ENCODE peak calls at places on chromosomes 16 and 17, in four cellular contexts. S is adrenal gland, C is ascending aorta, N is mucosa of descending colon. T is an unnamed sample. For H3K9me3, the result is how much of the 10 kb centered on the place peaks cover.

GRCh38 chr17:81291662-81292061 is 3.4 kb downstream of the SLC38A10 start:
- DNase-seq in S (peak), C (no peak), N (peak), T (peak)

GRCh38 chr17:63675607-63676539 is 24.1 kb downstream of the LIMD2 start:
- DNase-seq in S (peak), C (no peak), N (peak), T (no peak)

GRCh38 chr16:82187829-82188228 is 17.8 kb upstream of the MPHOSPH6 start:
- DNase-seq in S (no peak), C (no peak), N (no peak), T (no peak)

GRCh38 chr17:27296427-27296979 is 2.6 kb downstream of the WSB1 start:
- DNase-seq in S (peak), C (no peak), N (no peak), T (no peak)

GRCh38 chr17:33572615-33573014 is 279.5 kb upstream of the ASIC2 start:
- DNase-seq in S (no peak), C (no peak), N (no peak), T (no peak)

GRCh38 chr17:4949321-4950074 is 1.2 kb upstream of the PFN1 start:
- DNase-seq in S (peak), C (peak), N (peak), T (peak)

GRCh38 chr17:42221886-42222745 is 27.8 kb upstream of the GHDC start:
- DNase-seq in S (peak), C (no peak), N (no peak), T (peak)

GRCh38 chr16:85579199-85579598 is 33.9 kb upstream of the GSE1 start:
- DNase-seq in S (no peak), C (no peak), N (no peak), T (no peak)

GRCh38 chr16:27598226-27598625 is 48.3 kb downstream of the KATNIP start:
- DNase-seq in S (no peak), C (no peak), N (no peak), T (no peak)

GRCh38 chr16:25709182-25709581 is 17.4 kb downstream of the HS3ST4 start:
- DNase-seq in S (no peak), C (no peak), N (no peak), T (no peak)

GRCh38 chr17:18229771-18230170 is 4.3 kb downstream of the LLGL1 start:
- DNase-seq in S (no peak), C (no peak), N (no peak), T (no peak)

GRCh38 chr16:86584726-86585721 is 6.7 kb downstream of the FOXL1 start:
- DNase-seq in S (no peak), C (no peak), N (no peak), T (no peak)

GRCh38 chr16:87436225-87437172 is 44.4 kb downstream of the MAP1LC3B start:
- DNase-seq in S (peak), C (no peak), N (peak), T (no peak)

GRCh38 chr17:70776446-70776845 is 607.1 kb downstream of the KCNJ2 start:
- DNase-seq in S (no peak), C (no peak), N (no peak), T (no peak)

GRCh38 chr16:23848958-23849357 is 13.2 kb downstream of the PRKCB start:
- DNase-seq in S (no peak), C (no peak), N (no peak), T (no peak)

GRCh38 chr17:17351901-17352781 is 49.0 kb downstream of the NT5M start:
- DNase-seq in S (peak), C (no peak), N (no peak), T (no peak)

GRCh38 chr17:68351395-68351794 is 60.1 kb downstream of the ARSG start:
- DNase-seq in S (no peak), C (no peak), N (no peak), T (no peak)

GRCh38 chr17:22267019-22267418 is 574.7 kb downstream of the KCNJ18 start:
- DNase-seq in S (no peak), C (no peak), N (no peak), T (no peak)

GRCh38 chr17:22268912-22269220 is 576.5 kb downstream of the KCNJ18 start:
- DNase-seq in S (no peak), C (no peak), N (no peak), T (no peak)

GRCh38 chr17:22266231-22266630 is 573.9 kb downstream of the KCNJ18 start:
- DNase-seq in S (no peak), C (no peak), N (no peak), T (no peak)

GRCh38 chr17:22268214-22268911 is 576.0 kb downstream of the KCNJ18 start:
- DNase-seq in S (no peak), C (no peak), N (no peak), T (no peak)

DNA sequence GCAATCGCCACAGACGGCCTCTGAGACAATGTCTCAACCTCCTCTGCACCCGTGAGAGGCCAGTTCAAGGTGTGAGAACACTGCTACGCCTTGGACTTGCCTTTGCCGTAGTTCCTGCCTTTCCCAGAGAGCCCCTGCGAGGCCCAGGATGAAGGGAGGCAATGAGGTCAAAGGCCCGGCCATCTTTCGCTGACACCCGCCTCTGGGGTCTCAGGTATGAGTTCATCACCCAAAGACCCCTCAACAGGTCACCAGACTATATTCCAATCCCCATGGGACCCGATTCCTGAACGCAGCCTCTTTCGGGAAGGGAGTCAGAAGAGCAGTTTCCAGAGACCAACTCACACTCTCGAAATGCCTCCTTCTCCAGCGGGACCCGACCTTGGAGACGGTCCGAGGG is 573.5 kb downstream of the KCNJ18 start:
- DNase-seq in S (no peak), C (no peak), N (no peak), T (no peak)
- H3K9me3 ChIP-seq in S (under half), C (under half), N (half or more), T (under half)

DNA sequence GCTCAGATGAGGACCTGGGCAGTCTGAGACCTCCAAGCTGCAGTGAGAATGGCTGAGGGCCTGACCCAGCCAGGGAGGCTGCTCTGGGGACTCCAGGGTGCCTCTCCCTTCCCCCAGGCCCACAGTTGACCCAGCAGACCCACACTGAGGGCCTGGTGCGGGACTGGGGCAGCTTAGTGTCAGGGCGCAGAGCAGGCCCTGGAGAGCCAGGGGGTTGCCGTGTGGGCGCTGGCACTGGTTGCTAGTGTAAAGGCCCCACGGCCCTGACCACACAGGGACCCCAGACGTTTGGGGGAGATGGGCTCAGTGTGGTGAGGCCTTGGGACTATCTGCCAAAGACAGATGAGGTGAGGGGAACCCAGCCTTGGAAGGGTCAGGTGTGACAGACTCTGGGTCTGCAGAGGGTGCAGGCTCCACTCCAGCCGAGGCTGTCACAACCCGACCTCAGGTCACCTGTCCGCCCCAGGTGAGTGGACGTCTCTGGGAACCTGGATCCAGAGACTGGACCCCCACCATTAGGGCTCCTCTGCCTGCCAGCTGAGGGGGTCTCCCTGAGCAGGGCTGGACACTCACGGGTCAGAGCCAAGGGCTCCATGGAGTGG is 50.8 kb upstream of the GNG13 start:
- DNase-seq in S (no peak), C (no peak), N (no peak), T (no peak)
- H3K9me3 ChIP-seq in S (under half), C (under half), N (under half), T (under half)

DNA sequence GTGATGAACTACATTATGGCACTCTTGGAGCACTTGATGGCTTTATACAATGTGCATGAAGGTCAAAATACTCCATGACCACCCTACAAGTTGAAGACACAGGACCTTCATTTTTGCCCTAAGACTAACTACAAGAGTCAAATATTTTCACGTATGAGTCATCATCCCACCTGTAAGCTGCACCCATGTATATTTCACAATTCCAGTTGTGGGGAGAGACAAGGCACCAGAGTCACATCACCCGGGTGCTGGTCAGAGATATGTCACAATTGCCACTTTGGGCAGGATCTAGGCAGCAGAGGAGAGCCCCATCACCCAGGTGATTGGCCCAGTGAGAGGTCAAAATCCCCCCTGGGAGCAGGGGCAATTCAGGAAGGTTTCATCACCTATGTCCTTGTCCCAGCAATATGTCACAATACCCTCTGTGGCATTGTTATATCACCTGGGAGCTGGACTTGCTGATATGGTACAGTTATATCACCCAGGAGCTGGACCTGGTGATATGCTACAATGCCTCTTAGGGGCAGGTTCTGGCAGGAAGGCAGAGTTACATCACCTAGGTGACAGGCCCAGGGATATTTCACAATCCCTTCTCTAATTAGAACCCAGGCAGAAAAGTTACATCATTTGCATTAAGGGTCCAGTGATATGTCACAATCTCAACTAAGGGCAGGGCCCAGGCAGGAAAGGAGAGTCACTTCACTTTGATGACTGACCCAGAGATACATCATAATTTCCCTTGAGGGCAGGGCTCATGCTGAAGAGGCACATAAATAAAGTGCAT is 1839.2 kb downstream of the TP53TG3F start:
- DNase-seq in S (no peak), C (no peak), N (no peak), T (no peak)
- H3K9me3 ChIP-seq in S (under half), C (under half), N (half or more), T (under half)

GRCh38 chr16:4288148-4288921 is 15.5 kb upstream of the TFAP4 start:
- DNase-seq in S (peak), C (no peak), N (peak), T (peak)
- H3K9me3 ChIP-seq in S (under half), C (under half), N (under half), T (under half)

GRCh38 chr16:35302859-35303258 is 1843.4 kb downstream of the TP53TG3F start:
- DNase-seq in S (no peak), C (no peak), N (no peak), T (no peak)

GRCh38 chr16:35295856-35296255 is 1836.4 kb downstream of the TP53TG3F start:
- DNase-seq in S (no peak), C (no peak), N (no peak), T (no peak)

GRCh38 chr16:35296962-35297653 is 1837.7 kb downstream of the TP53TG3F start:
- DNase-seq in S (no peak), C (no peak), N (no peak), T (no peak)
- H3K9me3 ChIP-seq in S (under half), C (under half), N (half or more), T (under half)

GRCh38 chr17:21297597-21297996 is 13.1 kb downstream of the MAP2K3 start:
- DNase-seq in S (no peak), C (no peak), N (no peak), T (no peak)

GRCh38 chr17:21298983-21299519 is 14.5 kb downstream of the MAP2K3 start:
- DNase-seq in S (no peak), C (no peak), N (no peak), T (no peak)

GRCh38 chr17:21299981-21300600 is 15.6 kb downstream of the MAP2K3 start:
- DNase-seq in S (no peak), C (no peak), N (no peak), T (no peak)

GRCh38 chr17:21297026-21297520 is 12.6 kb downstream of the MAP2K3 start:
- DNase-seq in S (no peak), C (no peak), N (no peak), T (no peak)

GRCh38 chr17:21298056-21298982 is 13.8 kb downstream of the MAP2K3 start:
- DNase-seq in S (no peak), C (no peak), N (no peak), T (no peak)
- H3K9me3 ChIP-seq in S (under half), C (under half), N (under half), T (under half)

T was measured in T-helper 17 cell.